ENCODE peak calls at places on chromosomes 12 and 14, in nine cellular contexts. X is WTC11; A is iPS-NIHi11; H is astrocyte of the cerebellum; T is skeletal muscle cell; N is nucleus accumbens; Y is activated CD4-positive, alpha-beta T cell treated with anti-CD3 and anti-CD28 coated beads for 4 hours; G is HEK293T; E is AG08396. F is an unnamed sample.

GRCh38 chr14:57559561-57559960 is 65.9 kb upstream of the CCDC198 start:
- DNase-seq in N (no peak), G (no peak), A (no peak), X (no peak), H (no peak), Y (no peak), E (no peak), T (no peak), F (no peak)

GRCh38 chr14:105168496-105168978 is at the start of gene JAG2:
- DNase-seq in E (no peak), N (peak; percentile 24), A (peak; percentile 83), H (no peak), Y (peak; percentile 68), X (peak; percentile 70), G (peak; percentile 75), T (no peak), F (no peak)

GRCh38 chr14:97564334-97564733 is 767.2 kb downstream of the VRK1 start:
- DNase-seq in H (no peak), Y (no peak), E (no peak), T (no peak), X (no peak), A (no peak), G (no peak), N (no peak), F (no peak)

GRCh38 chr12:63018273-63018672 is 83.3 kb upstream of the PPM1H start:
- DNase-seq in G (no peak), T (no peak), N (no peak), E (no peak), H (no peak), X (no peak), A (no peak), Y (no peak), F (no peak)

GRCh38 chr12:12788675-12789368 is 3.4 kb downstream of the APOLD1 start:
- DNase-seq in N (peak; percentile 48), T (no peak), A (peak; percentile 64), E (peak; percentile 53), G (peak; percentile 64), X (peak; percentile 54), H (peak; percentile 59), Y (peak; percentile 62), F (no peak)

GRCh38 chr12:1093166-1093751 is 102.2 kb downstream of the ERC1 start:
- DNase-seq in Y (no peak), T (peak; percentile 30), E (peak; percentile 32), G (peak; percentile 36), A (peak; percentile 56), H (peak; percentile 57), N (no peak), X (no peak), F (no peak)

GRCh38 chr12:131346578-131347344 is 364.1 kb upstream of the SFSWAP start:
- DNase-seq in N (no peak), Y (no peak), T (no peak), H (no peak), X (no peak), E (no peak), G (no peak), A (no peak), F (no peak)

GRCh38 chr12:188910-189621 is 24.9 kb downstream of the SLC6A12 start:
- DNase-seq in A (peak; percentile 99), X (peak; percentile 75), Y (no peak), H (no peak), E (peak; percentile 91), N (peak; percentile 47), T (no peak), G (peak; percentile 90), F (peak; percentile 85)

GRCh38 chr14:33734387-33734786 is 216.5 kb downstream of the EGLN3 start:
- DNase-seq in E (no peak), T (no peak), A (no peak), N (no peak), H (no peak), Y (no peak), X (no peak), G (no peak), F (no peak)

GRCh38 chr12:110424237-110424636 is 20.7 kb upstream of the ANAPC7 start:
- DNase-seq in A (peak; percentile 10), Y (no peak), E (peak; percentile 16), N (no peak), H (no peak), T (no peak), G (no peak), X (no peak), F (no peak)

GRCh38 chr12:131983026-131983425 is 33.3 kb downstream of the EP400 start:
- DNase-seq in Y (no peak), A (no peak), H (no peak), G (no peak), N (no peak), X (no peak), E (no peak), T (no peak), F (no peak)

GRCh38 chr12:96472384-96472783 is 17.0 kb upstream of the CFAP54 start:
- DNase-seq in H (no peak), G (no peak), Y (no peak), X (no peak), E (no peak), A (no peak), T (no peak), N (no peak), F (no peak)

GRCh38 chr12:5593056-5593455 is 161.1 kb downstream of the NTF3 start:
- DNase-seq in Y (no peak), G (no peak), T (no peak), H (no peak), X (no peak), A (no peak), N (no peak), E (no peak), F (no peak)

GRCh38 chr14:92613008-92613658 is 99.6 kb downstream of the RIN3 start:
- DNase-seq in Y (peak; percentile 54), G (peak; percentile 71), H (no peak), E (no peak), X (peak; percentile 89), A (peak; percentile 90), T (no peak), N (no peak), F (no peak)

GRCh38 chr12:132827763-132828703 is 636 bp downstream of the GOLGA3 start:
- DNase-seq in G (no peak), A (no peak), X (no peak), H (peak; percentile 39), N (no peak), T (peak; percentile 36), E (peak; percentile 71), Y (peak; percentile 14), F (no peak)

GRCh38 chr14:99675951-99676350 is 8.1 kb upstream of the CYP46A1 start:
- DNase-seq in T (no peak), N (no peak), X (no peak), H (no peak), E (no peak), G (no peak), A (no peak), Y (no peak), F (no peak)

GRCh38 chr12:1130164-1130563 is 139.1 kb downstream of the ERC1 start:
- DNase-seq in G (no peak), E (no peak), H (no peak), Y (no peak), T (no peak), A (no peak), X (no peak), N (no peak), F (no peak)

GRCh38 chr12:45674583-45674982 is 54.9 kb upstream of the ARID2 start:
- DNase-seq in A (peak; percentile 15), N (no peak), T (peak; percentile 76), X (no peak), G (no peak), H (peak; percentile 71), E (peak; percentile 57), Y (no peak), F (no peak)

GRCh38 chr12:61538951-61539350 is 721.3 kb upstream of the USP15 start:
- DNase-seq in Y (no peak), G (no peak), X (peak; percentile 12), A (peak; percentile 26), E (no peak), T (no peak), N (no peak), H (no peak), F (no peak)